ENCODE peak calls at places on chromosomes 2 and 18, in five cellular contexts. K is T-helper 9 cell, I is NCI-H2171 treated with DMSO at 0.1 percent for 48 hours, Y is COLO829, O is T-helper 1 cell. V is an unnamed sample.

GRCh38 chr2:7819316-7819715 is 862.5 kb upstream of the ID2 start:
- DNase-seq in K (no peak), I (no peak), Y (no peak), O (no peak), V (no peak)

GRCh38 chr18:13126966-13127598 is 91.5 kb upstream of the LDLRAD4 start:
- DNase-seq in K (no peak), I (no peak), Y (no peak), O (no peak), V (no peak)

GRCh38 chr2:3101704-3102055 is 275.9 kb downstream of the EIPR1 start:
- DNase-seq in K (no peak), I (no peak), Y (no peak), O (no peak), V (no peak)

GRCh38 chr2:45607701-45608100 is 3.4 kb downstream of the SRBD1 start:
- DNase-seq in K (no peak), I (peak; percentile 4), Y (peak; percentile 50), O (no peak), V (no peak)

GRCh38 chr2:151886235-151886634 is 58.0 kb upstream of the ARL5A start:
- DNase-seq in K (no peak), I (no peak), Y (no peak), O (no peak), V (no peak)

GRCh38 chr2:215105607-215106354 is 32.6 kb downstream of the ABCA12 start:
- DNase-seq in K (no peak), I (no peak), Y (no peak), O (no peak), V (no peak)

GRCh38 chr2:36452279-36452678 is 96.7 kb downstream of the CRIM1 start:
- DNase-seq in K (no peak), I (no peak), Y (no peak), O (no peak), V (no peak)

GRCh38 chr2:207501797-207502196 is 28.0 kb upstream of the CREB1 start:
- DNase-seq in K (no peak), I (no peak), Y (no peak), O (no peak), V (no peak)

GRCh38 chr2:240397542-240397916 is 37.9 kb upstream of the GPC1 start:
- DNase-seq in K (no peak), I (no peak), Y (no peak), O (no peak), V (peak; percentile 39)

GRCh38 chr2:238079874-238080327 is 19.1 kb downstream of the SCLY start:
- DNase-seq in K (no peak), I (no peak), Y (no peak), O (no peak), V (no peak)

GRCh38 chr18:49613741-49614151 is 51.9 kb downstream of the LIPG start:
- DNase-seq in K (no peak), I (peak; percentile 79), Y (no peak), O (no peak), V (no peak)

GRCh38 chr2:30385327-30385726 is 61.7 kb upstream of the LCLAT1 start:
- DNase-seq in K (no peak), I (no peak), Y (no peak), O (no peak), V (no peak)

GRCh38 chr2:133365117-133365516 is 203.1 kb downstream of the NCKAP5 start:
- DNase-seq in K (no peak), I (no peak), Y (no peak), O (no peak), V (no peak)

GRCh38 chr2:15884790-15885189 is 55.6 kb upstream of the MYCN start:
- DNase-seq in K (no peak), I (no peak), Y (no peak), O (no peak), V (no peak)

GRCh38 chr2:222844323-222844722 is 16.5 kb upstream of the ACSL3 start:
- DNase-seq in K (no peak), I (no peak), Y (no peak), O (no peak), V (no peak)

GRCh38 chr2:120708944-120709607 is 26.6 kb upstream of the GLI2 start:
- DNase-seq in K (no peak), I (no peak), Y (no peak), O (no peak), V (no peak)

GRCh38 chr2:132692816-132693215 is 22.8 kb upstream of the LYPD1 start:
- DNase-seq in K (no peak), I (no peak), Y (no peak), O (no peak), V (no peak)

GRCh38 chr18:21053127-21053526 is 58.5 kb downstream of the ROCK1 start:
- DNase-seq in K (no peak), I (no peak), Y (no peak), O (no peak), V (no peak)

GRCh38 chr18:58088723-58089074 is 44.7 kb downstream of the NEDD4L start:
- DNase-seq in K (no peak), I (no peak), Y (no peak), O (no peak), V (no peak)

GRCh38 chr18:50749945-50750344 is 69.9 kb downstream of the MRO start:
- DNase-seq in K (no peak), I (no peak), Y (no peak), O (no peak), V (no peak)

GRCh38 chr18:23071285-23071684 is 64.0 kb upstream of the CABLES1 start:
- DNase-seq in K (peak; percentile 66), I (no peak), Y (peak; percentile 28), O (peak; percentile 70), V (peak; percentile 46)

GRCh38 chr2:2083113-2083757 is 247.8 kb downstream of the MYT1L start:
- DNase-seq in K (no peak), I (no peak), Y (no peak), O (no peak), V (no peak)